ENCODE peak calls at places on chromosome 19, in five cellular contexts. H is CD8-positive, alpha-beta T cell; V is iPS DF 6.9; P is ovary; C is breast epithelium. B is an unnamed sample.

GRCh38 chr19:47269596-47269995 is 5.1 kb upstream of the INAFM1 start:
- DNase-seq in H (no peak), V (no peak), P (no peak), C (no peak), B (no peak)

GRCh38 chr19:15137777-15138176 is 30.6 kb downstream of the SYDE1 start:
- DNase-seq in H (no peak), V (no peak), P (no peak), C (no peak), B (no peak)

GRCh38 chr19:50514346-50515167 is 844 bp upstream of the ASPDH start:
- DNase-seq in H (no peak), V (no peak), P (no peak), C (no peak), B (no peak)

GRCh38 chr19:6632002-6632621 is 37.8 kb downstream of the TNFSF14 start:
- DNase-seq in H (peak), V (peak), P (peak), C (no peak), B (peak)

GRCh38 chr19:39425744-39426143 is 10.0 kb downstream of the RPS16 start:
- DNase-seq in H (no peak), V (no peak), P (no peak), C (no peak), B (no peak)

GRCh38 chr19:40228863-40229262 is 2.4 kb upstream of the CCNP start:
- DNase-seq in H (no peak), V (no peak), P (no peak), C (no peak), B (no peak)

GRCh38 chr19:13537454-13537853 is 31.2 kb upstream of the CACNA1A start:
- DNase-seq in H (no peak), V (no peak), P (no peak), C (no peak), B (no peak)

GRCh38 chr19:40576181-40576584 is 490 bp upstream of the SHKBP1 start:
- DNase-seq in H (no peak), V (no peak), P (no peak), C (no peak), B (no peak)

GRCh38 chr19:38849746-38850230 is at the start of gene HNRNPL:
- DNase-seq in H (peak), V (no peak), P (no peak), C (peak), B (no peak)

GRCh38 chr19:12721656-12722565 is 1.8 kb downstream of the TNPO2 start:
- DNase-seq in H (peak), V (no peak), P (peak), C (peak), B (no peak)

GRCh38 chr19:6417713-6418561 is 6.7 kb downstream of the KHSRP start:
- DNase-seq in H (no peak), V (no peak), P (peak), C (no peak), B (no peak)

GRCh38 chr19:43229315-43229714 is 23.9 kb upstream of the PSG4 start:
- DNase-seq in H (no peak), V (peak), P (no peak), C (no peak), B (no peak)

GRCh38 chr19:45153339-45154063 is 7.3 kb downstream of the NKPD1 start:
- DNase-seq in H (peak), V (no peak), P (peak), C (no peak), B (no peak)

GRCh38 chr19:1566392-1567115 is 1.6 kb downstream of the MEX3D start:
- DNase-seq in H (no peak), V (no peak), P (peak), C (peak), B (no peak)

GRCh38 chr19:11821474-11821873 is 7.4 kb downstream of the ZNF440 start:
- DNase-seq in H (no peak), V (no peak), P (no peak), C (no peak), B (no peak)

GRCh38 chr19:459724-460511 is 915 bp downstream of the SHC2 start:
- DNase-seq in H (peak), V (no peak), P (peak), C (peak), B (no peak)

GRCh38 chr19:23273022-23273593 is 22.9 kb upstream of the ZNF724 start:
- DNase-seq in H (no peak), V (no peak), P (no peak), C (no peak), B (no peak)

GRCh38 chr19:18699403-18700054 is 16.0 kb downstream of the CRTC1 start:
- DNase-seq in H (no peak), V (no peak), P (no peak), C (no peak), B (no peak)

GRCh38 chr19:39053276-39054090 is 21.1 kb upstream of the FBXO27 start:
- DNase-seq in H (no peak), V (no peak), P (no peak), C (no peak), B (no peak)

GRCh38 chr19:7789447-7789846 is 26.4 kb downstream of the CLEC4M start:
- DNase-seq in H (peak), V (no peak), P (no peak), C (no peak), B (no peak)

GRCh38 chr19:18574691-18575291 is 3.1 kb downstream of the UBA52 start:
- DNase-seq in H (no peak), V (no peak), P (no peak), C (no peak), B (no peak)

GRCh38 chr19:40348961-40349507 is 539 bp downstream of the PLD3 start:
- DNase-seq in H (no peak), V (no peak), P (no peak), C (no peak), B (no peak)

GRCh38 chr19:38634757-38635482 is 12.5 kb upstream of the ACTN4 start:
- DNase-seq in H (peak), V (peak), P (peak), C (peak), B (no peak)

GRCh38 chr19:15562861-15563260 is 52.2 kb upstream of the CYP4F8 start:
- DNase-seq in H (no peak), V (no peak), P (no peak), C (peak), B (no peak)

GRCh38 chr19:53874384-53874995 is 6.8 kb downstream of the MYADM start:
- DNase-seq in H (no peak), V (no peak), P (no peak), C (no peak), B (no peak)

GRCh38 chr19:21677696-21678418 is 89.5 kb downstream of the ZNF100 start:
- DNase-seq in H (peak), V (no peak), P (no peak), C (no peak), B (no peak)

GRCh38 chr19:19345232-19345631 is 24.6 kb downstream of the MAU2 start:
- DNase-seq in H (no peak), V (no peak), P (no peak), C (no peak), B (no peak)

GRCh38 chr19:5624154-5624663 is 1.3 kb downstream of the SAFB start:
- DNase-seq in H (peak), V (no peak), P (peak), C (peak), B (no peak)

GRCh38 chr19:22605275-22606211 is 28.6 kb upstream of the ZNF492 start:
- DNase-seq in H (no peak), V (no peak), P (no peak), C (no peak), B (no peak)

GRCh38 chr19:46499692-46500091 is 4.0 kb upstream of the PNMA8B start:
- DNase-seq in H (no peak), V (no peak), P (no peak), C (no peak), B (no peak)

GRCh38 chr19:45879055-45879454 is 6.9 kb downstream of the IRF2BP1 start:
- DNase-seq in H (no peak), V (no peak), P (no peak), C (peak), B (no peak)

GRCh38 chr19:14482112-14482941 is 7.2 kb upstream of the PTGER1 start:
- DNase-seq in H (no peak), V (no peak), P (no peak), C (no peak), B (no peak)

GRCh38 chr19:51016798-51017683 is 2.5 kb downstream of the KLK10 start:
- DNase-seq in H (peak), V (peak), P (peak), C (peak), B (no peak)

GRCh38 chr19:35139618-35139943 is 957 bp downstream of the FXYD1 start:
- DNase-seq in H (no peak), V (no peak), P (no peak), C (no peak), B (no peak)
- H3K27ac ChIP-seq in H (no peak), V (no peak), P (peak), C (peak), B (peak)

GRCh38 chr19:56759531-56759930 is 81.0 kb downstream of the PEG3 start:
- DNase-seq in H (no peak), V (no peak), P (no peak), C (no peak), B (no peak)

GRCh38 chr19:56769650-56770049 is 70.9 kb downstream of the PEG3 start:
- DNase-seq in H (no peak), V (no peak), P (no peak), C (no peak), B (no peak)

GRCh38 chr19:56760842-56761241 is 79.7 kb downstream of the PEG3 start:
- DNase-seq in H (no peak), V (no peak), P (no peak), C (no peak), B (no peak)

GRCh38 chr19:56764296-56764695 is 76.2 kb downstream of the PEG3 start:
- DNase-seq in H (no peak), V (no peak), P (no peak), C (no peak), B (no peak)

GRCh38 chr19:56765107-56765506 is 75.4 kb downstream of the PEG3 start:
- DNase-seq in H (no peak), V (no peak), P (peak), C (peak), B (no peak)
- H3K4me3 ChIP-seq in H (peak), V (no peak), P (peak), C (peak), B (peak)

DNA sequence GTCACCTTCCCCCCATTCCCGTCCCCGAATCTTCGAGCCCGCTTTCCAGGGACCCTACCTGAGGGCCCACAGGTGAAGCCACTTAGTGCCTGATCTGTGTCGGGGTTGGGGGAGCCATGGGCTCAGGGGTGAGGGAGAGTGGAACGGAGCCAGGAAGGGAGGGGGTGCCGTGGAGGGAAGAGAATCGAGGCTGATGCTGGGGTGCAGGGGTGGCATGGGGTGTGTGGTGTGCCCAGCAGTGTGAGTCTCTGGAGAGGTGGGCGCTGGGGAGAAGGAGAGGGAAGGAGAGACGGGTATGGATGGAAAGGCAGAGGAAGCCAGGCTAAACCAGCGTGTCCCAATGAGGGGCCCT is 1.1 kb upstream of the HPN start:
- DNase-seq in H (no peak), V (no peak), P (peak), C (no peak), B (no peak)
- H3K27ac ChIP-seq in H (no peak), V (no peak), P (peak), C (peak), B (no peak)

GRCh38 chr19:41994521-41994971 is 516 bp upstream of the ATP1A3 start:
- DNase-seq in H (peak), V (no peak), P (no peak), C (no peak), B (no peak)
- H3K4me3 ChIP-seq in H (peak), V (no peak), P (no peak), C (no peak), B (peak)

DNA sequence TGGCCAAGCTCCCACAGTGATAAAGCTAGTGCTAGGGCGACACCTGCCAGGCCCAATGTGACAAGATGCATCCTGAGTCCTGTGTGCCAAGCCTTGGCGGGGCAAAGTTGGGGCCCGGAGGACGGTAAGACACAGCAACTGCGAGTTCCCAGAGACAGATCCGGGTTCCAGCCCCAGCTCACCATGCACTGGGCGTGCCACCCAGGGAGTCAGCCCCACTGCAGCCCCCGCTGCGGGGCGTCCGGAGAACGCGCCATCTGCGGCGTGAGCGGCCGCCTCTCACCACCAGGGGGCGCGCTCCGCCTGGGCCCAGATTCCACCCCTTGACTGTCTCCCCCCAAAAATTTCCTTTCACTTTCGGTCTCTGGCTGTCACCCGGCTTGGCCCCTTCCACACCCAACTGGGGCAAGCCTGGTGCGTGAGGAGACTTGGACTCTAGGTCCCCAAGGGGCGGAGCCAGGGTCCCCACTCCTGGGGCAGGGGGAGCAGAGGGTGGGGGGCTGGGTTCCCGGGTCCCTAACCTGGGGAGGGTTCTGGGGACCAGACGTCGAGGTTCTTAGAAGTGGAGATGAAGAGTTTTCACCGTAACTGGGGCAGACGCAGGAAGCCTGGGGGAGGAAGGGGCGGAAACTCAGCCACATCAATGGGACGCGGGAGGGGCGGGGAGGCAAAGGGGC is at the start of gene FLT3LG:
- DNase-seq in H (peak), V (no peak), P (peak), C (peak), B (no peak)
- H3K27ac ChIP-seq in H (peak), V (no peak), P (no peak), C (peak), B (peak)

GRCh38 chr19:31128291-31128690 is 220.9 kb downstream of the TSHZ3 start:
- DNase-seq in H (no peak), V (no peak), P (no peak), C (no peak), B (no peak)

GRCh38 chr19:31132753-31133110 is 216.5 kb downstream of the TSHZ3 start:
- DNase-seq in H (no peak), V (no peak), P (no peak), C (no peak), B (no peak)

GRCh38 chr19:31126236-31126635 is 223.0 kb downstream of the TSHZ3 start:
- DNase-seq in H (no peak), V (no peak), P (no peak), C (no peak), B (no peak)

GRCh38 chr19:31125071-31125470 is 224.2 kb downstream of the TSHZ3 start:
- DNase-seq in H (no peak), V (no peak), P (no peak), C (no peak), B (no peak)

DNA sequence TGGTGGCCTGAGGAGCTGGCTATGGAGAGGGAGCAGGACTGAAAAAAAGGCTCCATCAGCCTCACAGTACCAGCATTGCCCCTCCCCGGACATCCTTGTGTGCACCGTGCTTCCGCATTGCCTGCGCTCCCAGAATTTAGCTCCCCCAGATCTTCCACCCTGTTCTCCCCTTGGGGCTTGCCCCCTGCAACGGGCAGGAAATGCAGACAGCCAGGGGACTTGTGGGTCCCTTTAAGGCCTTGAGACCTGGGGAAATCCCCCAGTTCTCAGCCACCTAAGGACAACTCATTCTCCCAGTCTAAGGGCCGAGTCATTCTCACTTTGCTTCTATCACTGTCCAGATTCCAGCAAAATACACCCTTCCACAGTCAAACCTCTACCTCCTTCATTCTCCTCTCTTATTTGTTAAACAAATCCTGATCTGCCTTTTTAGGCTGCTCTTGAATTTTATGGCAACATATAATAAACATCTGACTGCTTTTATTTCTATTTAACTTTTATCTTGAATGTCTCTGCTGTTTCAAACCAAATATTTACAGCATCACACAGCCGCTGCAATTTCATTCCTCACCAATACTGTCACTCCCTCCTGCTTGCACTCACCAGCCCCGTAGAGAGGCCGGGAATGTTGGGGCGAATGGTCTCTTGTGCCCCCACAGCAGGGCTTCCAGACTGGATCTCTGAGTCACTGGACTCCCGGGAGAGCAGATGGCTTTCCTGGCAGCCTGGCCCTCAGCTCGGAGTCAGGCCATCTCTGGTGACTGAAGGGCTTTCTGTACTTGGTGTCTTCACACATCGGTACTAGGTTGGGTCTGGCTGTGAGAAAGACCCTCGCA is 221.9 kb downstream of the TSHZ3 start:
- DNase-seq in H (no peak), V (no peak), P (peak), C (no peak), B (no peak)
- H3K4me3 ChIP-seq in H (no peak), V (no peak), P (no peak), C (no peak), B (no peak)

B was measured in thoracic aorta.